ENCODE peak calls at places on chromosomes 12 and 14, in four cellular contexts. V, S, N and T are unnamed samples.

GRCh38 chr14:21940887-21941855 is 267.6 kb upstream of the OR4E1 start:
- DNase-seq in V (no peak), S (no peak), N (no peak), T (no peak)

GRCh38 chr12:64109706-64110105 is 112.4 kb downstream of the KICS2 start:
- DNase-seq in V (no peak), S (no peak), N (no peak), T (no peak)

GRCh38 chr12:4388662-4389061 is 9.2 kb upstream of the FGF23 start:
- DNase-seq in V (no peak), S (no peak), N (no peak), T (no peak)

GRCh38 chr14:74977164-74977900 is 21.9 kb upstream of the PGF start:
- DNase-seq in V (no peak), S (no peak), N (no peak), T (no peak)

GRCh38 chr14:45198551-45198950 is 54.5 kb downstream of the MIS18BP1 start:
- DNase-seq in V (no peak), S (no peak), N (no peak), T (no peak)

GRCh38 chr12:57229041-57229633 is 374 bp upstream of the SHMT2 start:
- DNase-seq in V (no peak), S (no peak), N (no peak), T (no peak)

GRCh38 chr14:89702151-89702936 is 252.2 kb downstream of the EFCAB11 start:
- DNase-seq in V (peak), S (no peak), N (no peak), T (no peak)

GRCh38 chr14:91317381-91318313 is 73.1 kb upstream of the GPR68 start:
- DNase-seq in V (peak), S (peak), N (no peak), T (peak)

GRCh38 chr12:26891704-26892103 is 46.1 kb downstream of the INTS13 start:
- DNase-seq in V (no peak), S (no peak), N (no peak), T (no peak)

GRCh38 chr12:26746315-26746714 is 86.7 kb downstream of the ITPR2 start:
- DNase-seq in V (no peak), S (no peak), N (no peak), T (no peak)

GRCh38 chr12:108683906-108684556 is 47.3 kb downstream of the CORO1C start:
- DNase-seq in V (no peak), S (no peak), N (no peak), T (no peak)

GRCh38 chr12:104309446-104309993 is 6.0 kb downstream of the EID3 start:
- DNase-seq in V (no peak), S (no peak), N (no peak), T (no peak)

GRCh38 chr12:2195085-2195484 is 142.3 kb downstream of the CACNA1C start:
- DNase-seq in V (no peak), S (no peak), N (no peak), T (no peak)